ENCODE peak calls at places on chromosomes 3 and 15, in eight cellular contexts. G is GM12891, X is sigmoid colon, J is HCT116, D is transverse colon, Y is heart left ventricle, C is prostate gland, H is breast epithelium. W is an unnamed sample.

GRCh38 chr3:52319921-52320595 is 3.9 kb downstream of the DNAH1 start:
- DNase-seq in J (no peak), H (no peak), X (no peak), D (no peak), C (no peak), G (no peak), Y (no peak), W (no peak)

GRCh38 chr15:69661446-69661845 is 208.8 kb downstream of the RPLP1 start:
- DNase-seq in D (no peak), X (no peak), C (no peak), Y (no peak), H (no peak), G (no peak), J (no peak), W (no peak)

GRCh38 chr3:154981201-154981600 is 98.9 kb upstream of the MME start:
- DNase-seq in G (no peak), X (no peak), J (no peak), Y (no peak), D (no peak), H (no peak), C (no peak), W (no peak)

GRCh38 chr3:88912294-88913014 is 195.0 kb upstream of the EPHA3 start:
- DNase-seq in C (no peak), Y (no peak), D (no peak), G (no peak), J (no peak), X (no peak), H (no peak), W (no peak)

GRCh38 chr3:72224804-72225509 is 440.0 kb upstream of the PROK2 start:
- DNase-seq in J (no peak), G (no peak), D (no peak), Y (no peak), C (no peak), H (no peak), X (no peak), W (peak; percentile 12)

GRCh38 chr15:94324117-94324826 is 92.9 kb downstream of the MCTP2 start:
- DNase-seq in H (no peak), Y (peak; percentile 48), G (peak; percentile 25), C (peak; percentile 39), X (peak; percentile 70), J (peak; percentile 15), D (peak; percentile 68), W (peak; percentile 73)

GRCh38 chr3:133472242-133472641 is 72.4 kb downstream of the BFSP2 start:
- DNase-seq in C (no peak), D (peak; percentile 54), H (no peak), J (no peak), G (no peak), Y (no peak), X (no peak), W (no peak)

GRCh38 chr3:535566-536416 is 339.2 kb downstream of the CHL1 start:
- DNase-seq in D (peak; percentile 9), C (no peak), J (no peak), X (peak; percentile 73), G (no peak), H (no peak), Y (no peak), W (no peak)

GRCh38 chr3:123026551-123027291 is 842 bp downstream of the SEMA5B start:
- DNase-seq in D (peak; percentile 28), Y (peak; percentile 39), X (peak; percentile 67), G (peak; percentile 46), J (no peak), H (no peak), C (no peak), W (no peak)

GRCh38 chr3:188397766-188398705 is 244.1 kb downstream of the LPP start:
- DNase-seq in C (no peak), D (no peak), Y (no peak), X (no peak), H (no peak), G (no peak), J (no peak), W (no peak)

GRCh38 chr3:183148056-183148455 is 14.5 kb downstream of the LAMP3 start:
- DNase-seq in D (no peak), X (no peak), J (no peak), C (no peak), G (no peak), Y (no peak), H (no peak), W (no peak)

GRCh38 chr15:20349774-20350498 is 191.7 kb downstream of the GOLGA6L6 start:
- DNase-seq in G (no peak), C (no peak), X (peak; percentile 66), Y (peak; percentile 20), H (no peak), J (no peak), D (no peak), W (no peak)

GRCh38 chr3:72100626-72101187 is 315.8 kb upstream of the PROK2 start:
- DNase-seq in J (no peak), X (peak; percentile 89), C (peak; percentile 20), D (peak; percentile 85), G (peak; percentile 68), H (peak; percentile 33), Y (peak; percentile 85), W (peak; percentile 41)

GRCh38 chr15:101488300-101489164 is 975 bp downstream of the PCSK6 start:
- DNase-seq in H (no peak), Y (no peak), G (no peak), J (no peak), X (no peak), D (no peak), C (no peak), W (peak; percentile 43)
- TF ChIP-seq POLR2A in H (no peak), Y (no peak), G (no peak), J (no peak), X (no peak), D (no peak), C (no peak), W (no peak)

DNA sequence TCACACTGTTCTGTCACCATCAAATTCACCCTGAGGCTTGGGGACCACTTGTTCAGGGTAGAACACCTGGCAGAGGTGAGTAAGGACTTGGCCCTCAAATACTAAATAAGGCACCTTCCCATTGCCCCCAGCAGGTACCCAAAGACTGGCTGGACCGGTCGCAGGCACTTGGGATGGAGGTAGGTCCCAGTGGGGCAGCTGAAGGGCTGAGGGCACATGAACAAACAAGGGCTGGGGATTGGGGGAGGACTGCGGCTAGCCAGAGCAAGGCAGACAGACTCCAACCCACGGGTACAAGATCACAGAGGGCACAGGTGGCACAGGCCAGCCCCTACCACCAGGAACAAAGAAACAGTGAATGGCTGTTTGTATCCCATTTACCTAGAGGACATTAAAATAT is 1.9 kb downstream of the MRPS25 start:
- DNase-seq in D (no peak), H (no peak), G (no peak), Y (no peak), C (no peak), X (no peak), J (no peak), W (no peak)
- TF ChIP-seq POLR2A in D (no peak), H (no peak), G (no peak), Y (no peak), C (no peak), X (no peak), J (no peak), W (no peak)

GRCh38 chr15:90873998-90874605 is 5.7 kb downstream of the FURIN start:
- DNase-seq in J (no peak), X (no peak), G (no peak), C (peak; percentile 51), H (no peak), D (peak; percentile 32), Y (no peak), W (peak; percentile 84)
- TF ChIP-seq POLR2A in J (no peak), X (no peak), G (no peak), C (no peak), H (no peak), D (no peak), Y (no peak), W (no peak)

GRCh38 chr15:39585394-39585841 is 4.5 kb downstream of the THBS1 start:
- DNase-seq in H (no peak), D (peak; percentile 13), C (no peak), J (no peak), Y (no peak), X (no peak), G (no peak), W (no peak)
- TF ChIP-seq POLR2A in H (no peak), D (no peak), C (no peak), J (no peak), Y (no peak), X (no peak), G (no peak), W (no peak)

DNA sequence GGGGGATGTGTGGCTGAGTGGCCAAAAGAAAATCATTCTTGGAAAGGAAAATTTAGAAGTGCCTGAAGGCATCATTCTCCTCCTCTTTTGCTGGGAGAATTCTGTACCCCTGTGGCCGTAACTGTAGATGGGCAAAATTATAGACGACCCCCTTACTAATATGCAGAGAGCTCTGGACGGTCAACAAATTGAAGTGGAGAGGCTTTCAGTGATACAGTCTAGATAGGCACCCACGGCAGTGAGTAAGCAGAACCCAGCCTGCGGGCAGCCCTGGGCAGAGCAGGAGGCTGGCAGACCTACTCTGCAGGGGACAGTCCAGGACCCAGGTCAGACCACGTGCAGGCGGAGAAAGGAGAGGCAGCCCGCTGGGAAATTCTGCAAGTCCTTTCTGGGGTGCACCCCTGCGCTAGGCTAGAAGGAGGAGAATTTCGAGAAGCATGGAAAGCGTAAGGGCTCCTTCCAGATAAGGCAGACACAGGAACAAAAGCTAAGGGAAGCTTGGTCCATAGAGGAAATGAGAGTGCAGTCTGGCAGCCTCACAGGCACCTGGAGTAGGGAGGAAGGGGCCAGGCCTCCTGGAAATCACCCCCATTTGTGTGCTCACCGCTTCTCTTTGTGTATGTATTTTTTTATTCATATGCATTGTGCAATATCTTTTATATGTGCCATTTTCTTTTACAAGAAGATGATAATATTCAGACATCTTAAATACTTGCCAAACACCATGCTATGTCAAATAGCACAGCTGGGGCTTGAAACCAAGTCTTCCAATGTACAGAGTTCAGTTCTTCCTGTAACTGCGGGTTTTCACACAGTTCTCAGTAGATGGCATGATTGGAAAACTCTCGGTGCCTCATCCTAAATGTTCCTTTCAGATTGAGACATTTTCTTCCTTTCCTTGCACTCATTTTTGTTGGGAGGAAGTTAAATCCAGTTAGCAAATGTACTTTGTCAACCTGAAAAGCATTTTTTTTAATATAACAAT is 40.2 kb downstream of the LRRK1 start:
- DNase-seq in H (no peak), Y (no peak), D (no peak), G (no peak), C (no peak), X (no peak), J (no peak), W (no peak)
- TF ChIP-seq POLR2A in H (no peak), Y (no peak), D (no peak), G (no peak), C (no peak), X (no peak), J (no peak), W (no peak)

DNA sequence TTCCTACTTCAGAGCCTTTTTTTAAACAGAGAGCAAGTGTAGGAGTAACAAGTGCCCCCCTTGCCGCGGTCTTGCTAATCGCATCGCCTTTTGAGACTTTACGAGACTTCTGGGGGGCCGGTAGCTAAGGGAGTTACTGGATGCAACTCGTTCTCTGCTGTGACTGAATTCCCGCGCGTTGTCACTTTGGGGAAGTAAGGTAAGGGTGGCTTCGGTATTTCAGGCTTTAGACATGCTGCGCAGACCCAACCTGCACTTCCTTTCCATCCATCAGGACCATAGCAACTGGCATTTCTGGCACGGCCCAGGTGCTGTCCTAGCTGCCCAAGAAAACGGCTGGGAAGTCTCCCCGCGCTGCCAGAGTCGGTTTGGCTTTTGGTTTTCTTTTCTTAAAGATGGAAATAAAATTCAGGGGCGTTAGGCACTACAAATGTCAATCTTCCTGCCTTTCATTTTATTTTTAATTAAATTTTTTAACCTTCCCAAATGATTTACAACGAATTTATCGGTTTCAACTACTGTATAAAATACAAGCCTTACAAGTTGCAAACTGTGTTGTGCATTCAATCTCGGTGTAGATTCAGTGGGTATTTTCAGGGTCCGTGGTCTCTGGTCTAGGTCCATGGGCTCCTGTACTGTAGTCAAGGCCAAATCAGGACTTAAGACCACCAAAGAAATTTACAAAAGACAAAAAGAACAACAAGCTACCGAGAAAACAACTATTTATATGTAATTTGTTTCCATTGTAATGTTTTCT is 3.5 kb downstream of the MECOM start:
- DNase-seq in G (no peak), X (no peak), H (no peak), C (no peak), D (no peak), J (no peak), Y (no peak), W (peak; percentile 37)
- TF ChIP-seq POLR2A in G (no peak), X (no peak), H (no peak), C (no peak), D (no peak), J (no peak), Y (no peak), W (no peak)

W was measured in erythroblast.